ENCODE peak calls at places on chromosomes 13 and 19, in five cellular contexts. Z is neuronal stem cell, G is IMR-90, M is H1, L is mesenchymal stem cell. B is an unnamed sample.

GRCh38 chr19:18414504-18415176 is 4.6 kb upstream of the SSBP4 start:
- DNase-seq in Z (no peak), G (no peak), M (no peak), L (no peak), B (no peak)

GRCh38 chr19:49340069-49340864 is 5.1 kb downstream of the CD37 start:
- DNase-seq in Z (no peak), G (no peak), M (peak), L (no peak), B (peak)

GRCh38 chr13:104943331-104943730 is 1592.1 kb downstream of the EFNB2 start:
- DNase-seq in Z (no peak), G (no peak), M (no peak), L (no peak), B (no peak)

GRCh38 chr13:36431204-36432105 is 840 bp upstream of the CCNA1 start:
- DNase-seq in Z (peak), G (no peak), M (no peak), L (no peak), B (no peak)

GRCh38 chr19:42846597-42846996 is 32.9 kb downstream of the PSG1 start:
- DNase-seq in Z (no peak), G (peak), M (no peak), L (no peak), B (no peak)

GRCh38 chr13:37109080-37109678 is 3.7 kb upstream of the CSNK1A1L start:
- DNase-seq in Z (peak), G (peak), M (no peak), L (peak), B (peak)

GRCh38 chr19:8209111-8209964 is at the start of gene CERS4:
- DNase-seq in Z (peak), G (peak), M (peak), L (peak), B (no peak)

GRCh38 chr13:103178986-103179695 is 112.9 kb upstream of the SLC10A2 start:
- DNase-seq in Z (no peak), G (no peak), M (no peak), L (no peak), B (no peak)

GRCh38 chr13:51959773-51960172 is 51.5 kb downstream of the ATP7B start:
- DNase-seq in Z (no peak), G (no peak), M (no peak), L (no peak), B (no peak)

GRCh38 chr13:44141213-44141724 is 232.4 kb upstream of the SERP2 start:
- DNase-seq in Z (no peak), G (no peak), M (no peak), L (no peak), B (no peak)

GRCh38 chr13:44140146-44140545 is 233.5 kb upstream of the SERP2 start:
- DNase-seq in Z (no peak), G (no peak), M (peak), L (no peak), B (no peak)

GRCh38 chr13:44141725-44142539 is 231.7 kb upstream of the SERP2 start:
- DNase-seq in Z (peak), G (peak), M (peak), L (peak), B (peak)

GRCh38 chr13:44142911-44143665 is 230.5 kb upstream of the SERP2 start:
- DNase-seq in Z (no peak), G (peak), M (no peak), L (peak), B (peak)

GRCh38 chr13:44142540-44142867 is 231.1 kb upstream of the SERP2 start:
- DNase-seq in Z (no peak), G (no peak), M (no peak), L (no peak), B (no peak)
- H3K14ac ChIP-seq in Z (no peak), G (peak), M (no peak), L (no peak), B (no peak)

GRCh38 chr19:16359964-16360363 is 35.3 kb downstream of the KLF2 start:
- DNase-seq in Z (no peak), G (no peak), M (no peak), L (no peak), B (no peak)

GRCh38 chr19:16359074-16359473 is 34.4 kb downstream of the KLF2 start:
- DNase-seq in Z (no peak), G (no peak), M (no peak), L (no peak), B (no peak)

GRCh38 chr19:16358456-16358855 is 33.8 kb downstream of the KLF2 start:
- DNase-seq in Z (no peak), G (no peak), M (no peak), L (no peak), B (no peak)

GRCh38 chr19:16351133-16351809 is 26.6 kb downstream of the KLF2 start:
- DNase-seq in Z (no peak), G (peak), M (no peak), L (peak), B (peak)

GRCh38 chr19:16355293-16356043 is 30.8 kb downstream of the KLF2 start:
- DNase-seq in Z (no peak), G (no peak), M (no peak), L (no peak), B (no peak)
- H3K4me3 ChIP-seq in Z (no peak), G (no peak), M (no peak), L (no peak), B (no peak)

GRCh38 chr13:41060723-41061074 is 610 bp upstream of the WBP4 start:
- DNase-seq in Z (peak), G (no peak), M (peak), L (peak), B (peak)
- H3K14ac ChIP-seq in Z (peak), G (peak), M (peak), L (peak), B (peak)

GRCh38 chr13:44566601-44567000 is 9.5 kb downstream of the TSC22D1 start:
- DNase-seq in Z (no peak), G (no peak), M (no peak), L (no peak), B (no peak)

GRCh38 chr13:44561352-44561751 is 14.8 kb downstream of the TSC22D1 start:
- DNase-seq in Z (no peak), G (no peak), M (no peak), L (no peak), B (no peak)

DNA sequence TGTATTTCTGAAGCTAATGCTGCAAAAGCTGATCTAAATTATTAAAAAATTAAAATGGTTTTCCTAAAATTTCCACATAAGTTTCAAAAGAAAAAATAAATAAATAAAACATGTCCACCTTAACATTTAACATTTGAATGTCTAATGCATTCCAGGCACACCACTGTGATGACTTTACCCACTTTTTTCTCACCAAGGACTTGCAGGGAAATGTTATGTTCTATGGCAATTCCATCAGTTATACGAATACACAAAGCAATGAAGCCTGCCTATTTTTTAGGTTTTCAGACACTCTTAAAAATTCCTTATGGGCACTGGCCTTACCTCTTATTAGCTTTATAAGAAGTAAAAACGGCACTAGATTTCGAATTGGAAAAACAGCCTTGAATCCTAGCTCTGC is 10.2 kb downstream of the TSC22D1 start:
- DNase-seq in Z (no peak), G (peak), M (no peak), L (no peak), B (no peak)
- H3K4me3 ChIP-seq in Z (no peak), G (no peak), M (no peak), L (no peak), B (no peak)

GRCh38 chr13:112871742-112872141 is 97.3 kb upstream of the MCF2L start:
- DNase-seq in Z (no peak), G (no peak), M (no peak), L (no peak), B (no peak)

GRCh38 chr13:112870062-112870352 is 99.0 kb upstream of the MCF2L start:
- DNase-seq in Z (no peak), G (no peak), M (no peak), L (no peak), B (no peak)

GRCh38 chr13:112868308-112868707 is 100.7 kb upstream of the MCF2L start:
- DNase-seq in Z (no peak), G (no peak), M (no peak), L (no peak), B (no peak)

GRCh38 chr13:112869202-112870061 is 99.6 kb upstream of the MCF2L start:
- DNase-seq in Z (no peak), G (peak), M (no peak), L (no peak), B (no peak)

DNA sequence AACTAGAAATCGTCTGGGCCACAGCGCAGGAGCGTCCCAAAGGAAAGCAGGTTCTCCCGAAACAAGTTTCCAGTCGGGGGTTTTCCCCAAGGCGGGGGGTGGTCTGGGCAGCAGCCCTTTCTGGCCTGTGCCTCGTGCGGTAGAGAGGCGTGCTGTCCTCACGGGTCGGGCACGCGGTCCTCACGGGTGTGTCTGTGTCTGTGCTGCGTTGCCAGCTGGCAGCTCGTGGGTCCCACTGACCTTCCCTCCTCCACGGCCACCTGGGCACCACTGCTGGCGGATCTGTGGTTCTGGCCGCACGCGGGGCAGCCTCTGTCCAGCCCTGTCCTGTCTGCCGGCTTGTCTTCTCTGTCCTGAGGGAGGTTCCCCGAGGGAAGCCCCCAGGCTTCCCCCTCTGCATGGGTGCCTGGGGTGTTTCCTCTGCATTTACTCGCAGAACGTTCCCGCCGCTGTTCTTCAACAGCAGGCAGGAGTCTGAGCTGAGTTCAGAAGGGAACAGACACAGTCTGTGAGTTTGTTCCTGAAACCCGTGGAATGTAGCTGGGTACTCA is 98.2 kb upstream of the MCF2L start:
- DNase-seq in Z (no peak), G (no peak), M (no peak), L (no peak), B (no peak)
- H3K14ac ChIP-seq in Z (no peak), G (no peak), M (no peak), L (no peak), B (no peak)

GRCh38 chr13:77516342-77516789 is 19.1 kb upstream of the SCEL start:
- DNase-seq in Z (no peak), G (peak), M (no peak), L (peak), B (no peak)
- H3K4me3 ChIP-seq in Z (no peak), G (no peak), M (no peak), L (no peak), B (no peak)

B was measured in trophoblast cell.